ENCODE peak calls at places on chromosomes 2 and 18, in eight cellular contexts. V is BE2C, C is fibroblast of lung, M is SIG-M5, Y is hypothalamus, D is NCI-H510A treated with DMSO at 0.1 percent for 48 hours, T is midbrain, R is heart right ventricle. P is an unnamed sample.

GRCh38 chr2:19409001-19409400 is 50.6 kb upstream of the OSR1 start:
- DNase-seq in V (no peak), C (peak), M (no peak), Y (no peak), D (no peak), T (no peak), R (no peak), P (no peak)

GRCh38 chr2:160358051-160358450 is 135.6 kb downstream of the RBMS1 start:
- DNase-seq in V (no peak), C (peak), M (no peak), Y (no peak), D (no peak), T (no peak), R (no peak), P (no peak)

GRCh38 chr2:237841051-237841450 is 18.4 kb upstream of the RAMP1 start:
- DNase-seq in V (no peak), C (no peak), M (no peak), Y (no peak), D (no peak), T (no peak), R (no peak), P (no peak)

GRCh38 chr2:213627054-213627710 is 342.9 kb downstream of the SPAG16 start:
- DNase-seq in V (no peak), C (no peak), M (no peak), Y (no peak), D (no peak), T (no peak), R (no peak), P (no peak)

GRCh38 chr2:10834300-10834699 is 21.7 kb upstream of the PDIA6 start:
- DNase-seq in V (no peak), C (peak), M (no peak), Y (no peak), D (peak), T (no peak), R (no peak), P (no peak)

GRCh38 chr2:145273840-145274239 is 753.9 kb upstream of the ZEB2 start:
- DNase-seq in V (no peak), C (no peak), M (no peak), Y (no peak), D (no peak), T (no peak), R (no peak), P (no peak)

GRCh38 chr2:28431741-28432140 is 39.1 kb downstream of the FOSL2 start:
- DNase-seq in V (no peak), C (no peak), M (no peak), Y (no peak), D (no peak), T (no peak), R (no peak), P (no peak)

GRCh38 chr2:101520246-101520645 is 45.3 kb upstream of the RFX8 start:
- DNase-seq in V (no peak), C (peak), M (no peak), Y (no peak), D (no peak), T (no peak), R (no peak), P (no peak)

GRCh38 chr2:103664690-103665089 is 902.9 kb downstream of the TMEM182 start:
- DNase-seq in V (no peak), C (no peak), M (no peak), Y (no peak), D (no peak), T (no peak), R (no peak), P (no peak)

GRCh38 chr2:98940102-98940501 is 4.1 kb upstream of the CRACDL start:
- DNase-seq in V (no peak), C (no peak), M (no peak), Y (no peak), D (no peak), T (no peak), R (no peak), P (no peak)

GRCh38 chr18:45050712-45051639 is 370.3 kb downstream of the SETBP1 start:
- DNase-seq in V (no peak), C (peak), M (no peak), Y (no peak), D (no peak), T (no peak), R (no peak), P (peak)

GRCh38 chr2:14706201-14706600 is 73.7 kb downstream of the LRATD1 start:
- DNase-seq in V (no peak), C (no peak), M (no peak), Y (no peak), D (no peak), T (no peak), R (no peak), P (no peak)

GRCh38 chr2:242063364-242064249 is 194.1 kb downstream of the RTP5 start:
- DNase-seq in V (no peak), C (no peak), M (no peak), Y (no peak), D (no peak), T (no peak), R (no peak), P (no peak)

GRCh38 chr2:202084265-202084664 is 11.2 kb downstream of the KIAA2012 start:
- DNase-seq in V (no peak), C (peak), M (no peak), Y (no peak), D (peak), T (no peak), R (no peak), P (no peak)

GRCh38 chr2:38835990-38836389 is 39.7 kb downstream of the DHX57 start:
- DNase-seq in V (no peak), C (no peak), M (peak), Y (no peak), D (no peak), T (no peak), R (no peak), P (no peak)

GRCh38 chr18:78816916-78817315 is 162.7 kb upstream of the SALL3 start:
- DNase-seq in V (no peak), C (no peak), M (no peak), Y (no peak), D (no peak), T (no peak), R (no peak), P (no peak)

GRCh38 chr2:127216593-127216992 is 3.5 kb downstream of the CYP27C1 start:
- DNase-seq in V (no peak), C (no peak), M (no peak), Y (no peak), D (no peak), T (no peak), R (no peak), P (no peak)

GRCh38 chr2:216985658-216986141 is 125.8 kb upstream of the TNP1 start:
- DNase-seq in V (no peak), C (peak), M (no peak), Y (no peak), D (peak), T (no peak), R (no peak), P (no peak)

GRCh38 chr18:26480897-26481795 is 67.2 kb downstream of the KCTD1 start:
- DNase-seq in V (no peak), C (peak), M (no peak), Y (no peak), D (no peak), T (no peak), R (no peak), P (peak)

GRCh38 chr2:128306081-128306930 is 12.4 kb downstream of the HS6ST1 start:
- DNase-seq in V (no peak), C (peak), M (no peak), Y (no peak), D (peak), T (peak), R (peak), P (peak)

GRCh38 chr2:8622199-8622911 is 59.5 kb upstream of the ID2 start:
- DNase-seq in V (no peak), C (no peak), M (no peak), Y (no peak), D (no peak), T (no peak), R (no peak), P (no peak)

GRCh38 chr2:119316066-119316465 is 50.6 kb downstream of the C2orf76 start:
- DNase-seq in V (no peak), C (no peak), M (no peak), Y (no peak), D (no peak), T (no peak), R (no peak), P (no peak)

P was measured in AG04449.